ENCODE peak calls at places on chromosomes 2 and 18, in seven cellular contexts. Q is heart left ventricle, K is HTR-8/SVneo, H is HCT116, G is WTC11, W is endothelial cell of umbilical vein, P is type B pancreatic cell. C is an unnamed sample.

GRCh38 chr2:209321076-209321475 is 102.8 kb upstream of the MAP2 start:
- DNase-seq in K (no peak), G (no peak), P (no peak), W (no peak), Q (no peak), H (no peak), C (no peak)

GRCh38 chr2:234970467-234970866 is 18.6 kb downstream of the SH3BP4 start:
- DNase-seq in H (no peak), G (no peak), K (peak), Q (no peak), W (peak), P (no peak), C (no peak)

GRCh38 chr2:179751184-179751809 is 110.1 kb downstream of the ZNF385B start:
- DNase-seq in K (peak), P (no peak), H (peak), G (no peak), W (peak), Q (no peak), C (no peak)

GRCh38 chr2:147025611-147026010 is 819.2 kb upstream of the ACVR2A start:
- DNase-seq in G (no peak), Q (no peak), H (no peak), K (no peak), W (no peak), P (no peak), C (no peak)

GRCh38 chr2:230218411-230218810 is 1.4 kb downstream of the SP110 start:
- DNase-seq in H (no peak), P (no peak), G (no peak), Q (no peak), K (no peak), W (no peak), C (no peak)

GRCh38 chr2:67899187-67899586 is 163.6 kb downstream of the C1D start:
- DNase-seq in Q (no peak), P (no peak), W (no peak), K (no peak), H (no peak), G (no peak), C (no peak)

GRCh38 chr18:76467371-76468190 is 27.5 kb downstream of the ZNF516 start:
- DNase-seq in G (no peak), Q (no peak), P (peak), H (no peak), W (no peak), K (no peak), C (no peak)

GRCh38 chr2:239177325-239177724 is 223.5 kb downstream of the HDAC4 start:
- DNase-seq in G (no peak), Q (no peak), P (peak), H (no peak), W (no peak), K (no peak), C (no peak)

GRCh38 chr2:241855888-241856422 is 2.7 kb downstream of the PDCD1 start:
- DNase-seq in W (no peak), G (no peak), H (no peak), Q (peak), P (no peak), K (no peak), C (no peak)

GRCh38 chr18:48228301-48228715 is 180.9 kb downstream of the ZBTB7C start:
- DNase-seq in W (no peak), G (no peak), Q (peak), K (no peak), P (no peak), H (no peak), C (no peak)